ENCODE peak calls at places on chromosomes 2 and 18, in four cellular contexts. J is nucleus accumbens; C is stimulated activated CD8-positive, alpha-beta memory T cell treated with anti-CD3 and anti-CD28 coated beads, Interleukin-2, amount 100 ng/mL, for 1 hour; P is G401. X is an unnamed sample.

GRCh38 chr2:44560961-44561360 is 199.2 kb downstream of the CAMKMT start:
- DNase-seq in J (no peak), P (no peak), C (no peak), X (no peak)

GRCh38 chr18:74116628-74117554 is 30.7 kb downstream of the FBXO15 start:
- DNase-seq in J (no peak), P (peak), C (no peak), X (no peak)

GRCh38 chr18:57819671-57820460 is 16.8 kb upstream of the ATP8B1 start:
- DNase-seq in J (no peak), C (no peak), P (no peak), X (no peak)

GRCh38 chr2:74497777-74498499 is 1.5 kb downstream of the LBX2 start:
- DNase-seq in C (no peak), J (no peak), P (no peak), X (no peak)

GRCh38 chr2:15856318-15856717 is 84.0 kb upstream of the MYCN start:
- DNase-seq in C (no peak), P (no peak), J (no peak), X (no peak)

GRCh38 chr2:42846932-42847595 is 54.7 kb upstream of the HAAO start:
- DNase-seq in C (no peak), P (no peak), J (no peak), X (no peak)

GRCh38 chr2:1940660-1941059 is 196.3 kb upstream of the PXDN start:
- DNase-seq in J (peak), C (no peak), P (peak), X (no peak)

GRCh38 chr2:37323770-37324535 is 680 bp downstream of the PRKD3 start:
- DNase-seq in J (peak), P (no peak), C (no peak), X (no peak)

GRCh38 chr2:216557820-216558219 is 59.2 kb downstream of the RPL37A start:
- DNase-seq in J (no peak), C (no peak), P (no peak), X (no peak)

GRCh38 chr18:26655010-26655613 is 106.8 kb upstream of the KCTD1 start:
- DNase-seq in J (no peak), P (peak), C (no peak), X (no peak)

GRCh38 chr18:32899819-32900218 is 127.0 kb upstream of the KLHL14 start:
- DNase-seq in J (no peak), C (no peak), P (no peak), X (no peak)

GRCh38 chr2:184534986-184535385 is 63.3 kb upstream of the ZNF804A start:
- DNase-seq in J (no peak), P (peak), C (no peak), X (no peak)

GRCh38 chr2:195009202-195009601 is 647.8 kb upstream of the SLC39A10 start:
- DNase-seq in C (no peak), P (no peak), J (no peak), X (no peak)

GRCh38 chr2:25305809-25306208 is 35.9 kb downstream of the DNMT3A start:
- DNase-seq in C (no peak), P (peak), J (peak), X (peak)

GRCh38 chr2:13558368-13558767 is 841.6 kb downstream of the TRIB2 start:
- DNase-seq in C (no peak), P (no peak), J (no peak), X (no peak)

GRCh38 chr18:25503567-25504081 is 151.7 kb upstream of the ZNF521 start:
- DNase-seq in C (no peak), J (peak), P (peak), X (peak)